ENCODE peak calls at places on chromosomes 4 and X, in nine cellular contexts. I is amygdala; C is left cardiac atrium; E is cardiac fibroblast; V is NCI-H510A treated with DMSO at 0.1 percent for 48 hours; B is cardiac muscle cell; R is activated naive CD8-positive, alpha-beta T cell treated with anti-CD3 and anti-CD28 coated beads, Interleukin-2, amount 50 U/mL, for 24 hours; Y is glutamatergic neuron; J is amniotic stem cell. A is an unnamed sample.

GRCh38 chr4:47731182-47731581 is 106.7 kb downstream of the CORIN start:
- DNase-seq in R (no peak), J (no peak), B (no peak), Y (no peak), V (no peak), C (no peak), E (no peak), I (no peak), A (no peak)

GRCh38 chr4:112766422-112766821 is 129.5 kb downstream of the LARP7 start:
- DNase-seq in Y (peak), I (no peak), J (no peak), E (peak), C (no peak), V (no peak), R (peak), B (peak), A (no peak)

GRCh38 chr4:145012841-145013240 is 85.2 kb downstream of the ANAPC10 start:
- DNase-seq in C (no peak), B (peak), R (no peak), Y (no peak), V (no peak), J (no peak), E (peak), I (no peak), A (no peak)

GRCh38 chr4:24845132-24845531 is 49.8 kb downstream of the SOD3 start:
- DNase-seq in C (no peak), J (no peak), E (no peak), V (no peak), Y (no peak), R (no peak), B (no peak), I (no peak), A (no peak)

GRCh38 chr4:139030614-139031235 is 15.1 kb downstream of the NOCT start:
- DNase-seq in I (peak), R (peak), B (peak), C (peak), E (peak), V (peak), J (peak), Y (peak), A (peak)

GRCh38 chrX:15512401-15512965 is 11.9 kb downstream of the BMX start:
- DNase-seq in R (no peak), C (no peak), V (no peak), J (no peak), B (no peak), Y (no peak), E (no peak), I (no peak), A (no peak)

GRCh38 chr4:128810871-128811570 is 1.5 kb downstream of the JADE1 start:
- DNase-seq in V (peak), C (peak), I (peak), R (peak), B (peak), Y (peak), E (peak), J (peak), A (peak)

GRCh38 chr4:61572160-61572559 is 372.0 kb downstream of the ADGRL3 start:
- DNase-seq in C (no peak), J (peak), R (no peak), Y (no peak), B (peak), V (no peak), E (peak), I (no peak), A (no peak)

GRCh38 chr4:62051332-62051731 is 851.2 kb downstream of the ADGRL3 start:
- DNase-seq in I (no peak), Y (no peak), V (no peak), J (no peak), E (no peak), B (no peak), R (no peak), C (no peak), A (no peak)

GRCh38 chrX:29788991-29789699 is 426.2 kb upstream of the MAGEB2 start:
- DNase-seq in R (no peak), B (no peak), J (no peak), Y (no peak), C (no peak), I (no peak), V (no peak), E (no peak), A (no peak)

GRCh38 chrX:121000589-121000988 is 15.0 kb upstream of the CT47A1 start:
- DNase-seq in C (no peak), V (no peak), Y (no peak), I (no peak), J (no peak), E (peak), B (peak), R (no peak), A (no peak)

GRCh38 chr4:148980782-148981181 is 538.6 kb upstream of the NR3C2 start:
- DNase-seq in Y (no peak), V (no peak), J (no peak), E (no peak), C (no peak), R (no peak), I (no peak), B (no peak), A (no peak)

GRCh38 chr4:158255727-158256324 is 45.5 kb downstream of the TMEM144 start:
- DNase-seq in I (no peak), J (peak), C (no peak), E (peak), R (no peak), B (peak), V (peak), Y (no peak), A (no peak)

GRCh38 chr4:94256833-94257232 is 49.2 kb downstream of the SMARCAD1 start:
- DNase-seq in B (no peak), V (no peak), C (no peak), Y (no peak), J (no peak), R (no peak), E (peak), I (no peak), A (no peak)

GRCh38 chrX:9738146-9738545 is 27.5 kb downstream of the GPR143 start:
- DNase-seq in R (no peak), V (no peak), B (no peak), J (no peak), E (no peak), I (no peak), Y (no peak), C (no peak), A (no peak)

GRCh38 chr4:2805712-2806391 is 13.0 kb downstream of the SH3BP2 start:
- DNase-seq in C (peak), J (no peak), I (no peak), E (peak), B (peak), V (no peak), Y (no peak), R (no peak), A (no peak)

GRCh38 chrX:46912098-46912672 is at the start of gene JADE3:
- DNase-seq in I (peak), E (peak), C (peak), V (peak), J (peak), B (peak), R (peak), Y (peak), A (peak)

GRCh38 chr4:53905935-53906377 is 158.4 kb downstream of the CHIC2 start:
- DNase-seq in I (peak), E (peak), B (peak), C (peak), R (no peak), V (peak), Y (no peak), J (peak), A (no peak)

GRCh38 chrX:45751156-45751555 is 550.5 kb upstream of the DIPK2B start:
- DNase-seq in I (no peak), J (no peak), B (no peak), C (no peak), E (no peak), Y (no peak), V (no peak), R (no peak), A (no peak)

GRCh38 chr4:132593717-132594400 is 555.2 kb upstream of the PCDH10 start:
- DNase-seq in V (no peak), I (no peak), R (no peak), C (no peak), E (no peak), B (no peak), J (peak), Y (no peak), A (no peak)

GRCh38 chr4:143411527-143412480 is 75.1 kb downstream of the GAB1 start:
- DNase-seq in E (peak), Y (no peak), R (no peak), J (no peak), B (peak), C (no peak), V (no peak), I (peak), A (no peak)

GRCh38 chr4:7960790-7961655 is 21.4 kb upstream of the AFAP1 start:
- DNase-seq in E (peak), Y (no peak), B (peak), C (no peak), J (no peak), R (peak), V (no peak), I (no peak), A (peak)

GRCh38 chr4:138410266-138410665 is 168.1 kb upstream of the SLC7A11 start:
- DNase-seq in C (peak), Y (no peak), J (no peak), E (no peak), R (no peak), V (no peak), I (no peak), B (no peak), A (no peak)

A was measured in sigmoid colon.